ENCODE peak calls at places on chromosomes 3 and 15, in eight cellular contexts. One of them, this sample, is unnamed.

GRCh38 chr3:131819656-131820055 is 215.2 kb downstream of the CPNE4 start:
- DNase-seq in K562: no peak
- DNase-seq in body of pancreas: no peak
- DNase-seq in Peyer's patch: no peak
- DNase-seq in uterus: no peak
- DNase-seq in HepG2: no peak
- DNase-seq in ovary: no peak
- DNase-seq in IMR-90: no peak
- DNase-seq in this sample: no peak

GRCh38 chr3:114112696-114113095 is 56.2 kb downstream of the QTRT2 start:
- DNase-seq in K562: no peak
- DNase-seq in HepG2: no peak
- DNase-seq in Peyer's patch: no peak
- DNase-seq in body of pancreas: no peak
- DNase-seq in uterus: no peak
- DNase-seq in IMR-90: no peak
- DNase-seq in ovary: no peak
- DNase-seq in this sample: no peak

GRCh38 chr15:95262866-95263564 is 1031.7 kb downstream of the MCTP2 start:
- DNase-seq in body of pancreas: no peak
- DNase-seq in IMR-90: peak; percentile 88
- DNase-seq in ovary: no peak
- DNase-seq in uterus: no peak
- DNase-seq in Peyer's patch: no peak
- DNase-seq in HepG2: no peak
- DNase-seq in K562: no peak
- DNase-seq in this sample: no peak

GRCh38 chr3:116440196-116440595 is 5.1 kb downstream of the LSAMP start:
- DNase-seq in K562: no peak
- DNase-seq in body of pancreas: no peak
- DNase-seq in uterus: no peak
- DNase-seq in IMR-90: peak; percentile 94
- DNase-seq in Peyer's patch: no peak
- DNase-seq in ovary: no peak
- DNase-seq in HepG2: no peak
- DNase-seq in this sample: no peak

GRCh38 chr3:122959339-122959738 is 68.2 kb downstream of the SEMA5B start:
- DNase-seq in Peyer's patch: no peak
- DNase-seq in body of pancreas: no peak
- DNase-seq in HepG2: no peak
- DNase-seq in ovary: no peak
- DNase-seq in uterus: no peak
- DNase-seq in K562: no peak
- DNase-seq in IMR-90: no peak
- DNase-seq in this sample: no peak

GRCh38 chr3:73433681-73434080 is 191.1 kb downstream of the PDZRN3 start:
- DNase-seq in IMR-90: peak; percentile 30
- DNase-seq in body of pancreas: no peak
- DNase-seq in HepG2: no peak
- DNase-seq in Peyer's patch: no peak
- DNase-seq in uterus: no peak
- DNase-seq in ovary: no peak
- DNase-seq in K562: no peak
- DNase-seq in this sample: no peak

GRCh38 chr3:189038773-189039720 is 132.7 kb upstream of the TPRG1 start:
- DNase-seq in IMR-90: no peak
- DNase-seq in uterus: no peak
- DNase-seq in Peyer's patch: no peak
- DNase-seq in body of pancreas: no peak
- DNase-seq in HepG2: no peak
- DNase-seq in K562: no peak
- DNase-seq in ovary: no peak
- DNase-seq in this sample: no peak

GRCh38 chr3:114899186-114899931 is 247.7 kb downstream of the ZBTB20 start:
- DNase-seq in body of pancreas: peak; percentile 87
- DNase-seq in ovary: no peak
- DNase-seq in uterus: no peak
- DNase-seq in HepG2: peak; percentile 83
- DNase-seq in IMR-90: no peak
- DNase-seq in K562: no peak
- DNase-seq in Peyer's patch: no peak
- DNase-seq in this sample: no peak

GRCh38 chr3:197749315-197749600 is 425 bp upstream of the FYTTD1 start:
- DNase-seq in K562: peak; percentile 70
- DNase-seq in Peyer's patch: peak; percentile 75
- DNase-seq in HepG2: no peak
- DNase-seq in IMR-90: peak; percentile 76
- DNase-seq in body of pancreas: peak; percentile 62
- DNase-seq in ovary: no peak
- DNase-seq in uterus: no peak
- DNase-seq in this sample: peak; percentile 39

GRCh38 chr3:151895478-151895877 is 22.0 kb downstream of the SUCNR1 start:
- DNase-seq in ovary: no peak
- DNase-seq in Peyer's patch: no peak
- DNase-seq in K562: no peak
- DNase-seq in uterus: no peak
- DNase-seq in body of pancreas: no peak
- DNase-seq in HepG2: no peak
- DNase-seq in IMR-90: no peak
- DNase-seq in this sample: no peak

GRCh38 chr3:187957209-187957981 is 196.6 kb upstream of the LPP start:
- DNase-seq in uterus: no peak
- DNase-seq in IMR-90: no peak
- DNase-seq in HepG2: no peak
- DNase-seq in ovary: no peak
- DNase-seq in K562: no peak
- DNase-seq in body of pancreas: no peak
- DNase-seq in Peyer's patch: no peak
- DNase-seq in this sample: peak; percentile 30

GRCh38 chr3:46692566-46692983 is 904 bp downstream of the ALS2CL start:
- DNase-seq in ovary: peak; percentile 41
- DNase-seq in body of pancreas: peak; percentile 90
- DNase-seq in Peyer's patch: no peak
- DNase-seq in HepG2: no peak
- DNase-seq in IMR-90: no peak
- DNase-seq in K562: no peak
- DNase-seq in uterus: no peak
- DNase-seq in this sample: peak; percentile 83

GRCh38 chr15:72855791-72856190 is 72.2 kb upstream of the ADPGK start:
- DNase-seq in Peyer's patch: no peak
- DNase-seq in IMR-90: no peak
- DNase-seq in body of pancreas: no peak
- DNase-seq in ovary: no peak
- DNase-seq in K562: no peak
- DNase-seq in HepG2: no peak
- DNase-seq in uterus: no peak
- DNase-seq in this sample: no peak

GRCh38 chr3:159757341-159758060 is 231.1 kb upstream of the IL12A start:
- DNase-seq in body of pancreas: no peak
- DNase-seq in K562: no peak
- DNase-seq in HepG2: no peak
- DNase-seq in ovary: no peak
- DNase-seq in IMR-90: peak; percentile 55
- DNase-seq in Peyer's patch: no peak
- DNase-seq in uterus: no peak
- DNase-seq in this sample: no peak

GRCh38 chr15:40239671-40240618 is 1.1 kb downstream of the PAK6 start:
- DNase-seq in K562: peak; percentile 7
- DNase-seq in ovary: no peak
- DNase-seq in IMR-90: no peak
- DNase-seq in body of pancreas: no peak
- DNase-seq in Peyer's patch: peak; percentile 8
- DNase-seq in uterus: no peak
- DNase-seq in HepG2: no peak
- DNase-seq in this sample: peak; percentile 22

GRCh38 chr15:43361313-43361903 is 9.4 kb downstream of the ZSCAN29 start:
- DNase-seq in ovary: no peak
- DNase-seq in K562: no peak
- DNase-seq in HepG2: no peak
- DNase-seq in Peyer's patch: no peak
- DNase-seq in uterus: no peak
- DNase-seq in body of pancreas: no peak
- DNase-seq in IMR-90: no peak
- DNase-seq in this sample: no peak
- H3K9me3 ChIP-seq in ovary: peaks cover 21% of the 10 kb centered on the region
- H3K9me3 ChIP-seq in K562: peaks cover 22% of the 10 kb centered on the region
- H3K9me3 ChIP-seq in HepG2: no peaks in the 10 kb centered on the region
- H3K9me3 ChIP-seq in Peyer's patch: peaks cover 13% of the 10 kb centered on the region
- H3K9me3 ChIP-seq in uterus: peaks cover 41% of the 10 kb centered on the region
- H3K9me3 ChIP-seq in body of pancreas: peaks cover 32% of the 10 kb centered on the region
- H3K9me3 ChIP-seq in IMR-90: peaks cover 58% of the 10 kb centered on the region
- H3K9me3 ChIP-seq in this sample: peaks cover 27% of the 10 kb centered on the region

DNA sequence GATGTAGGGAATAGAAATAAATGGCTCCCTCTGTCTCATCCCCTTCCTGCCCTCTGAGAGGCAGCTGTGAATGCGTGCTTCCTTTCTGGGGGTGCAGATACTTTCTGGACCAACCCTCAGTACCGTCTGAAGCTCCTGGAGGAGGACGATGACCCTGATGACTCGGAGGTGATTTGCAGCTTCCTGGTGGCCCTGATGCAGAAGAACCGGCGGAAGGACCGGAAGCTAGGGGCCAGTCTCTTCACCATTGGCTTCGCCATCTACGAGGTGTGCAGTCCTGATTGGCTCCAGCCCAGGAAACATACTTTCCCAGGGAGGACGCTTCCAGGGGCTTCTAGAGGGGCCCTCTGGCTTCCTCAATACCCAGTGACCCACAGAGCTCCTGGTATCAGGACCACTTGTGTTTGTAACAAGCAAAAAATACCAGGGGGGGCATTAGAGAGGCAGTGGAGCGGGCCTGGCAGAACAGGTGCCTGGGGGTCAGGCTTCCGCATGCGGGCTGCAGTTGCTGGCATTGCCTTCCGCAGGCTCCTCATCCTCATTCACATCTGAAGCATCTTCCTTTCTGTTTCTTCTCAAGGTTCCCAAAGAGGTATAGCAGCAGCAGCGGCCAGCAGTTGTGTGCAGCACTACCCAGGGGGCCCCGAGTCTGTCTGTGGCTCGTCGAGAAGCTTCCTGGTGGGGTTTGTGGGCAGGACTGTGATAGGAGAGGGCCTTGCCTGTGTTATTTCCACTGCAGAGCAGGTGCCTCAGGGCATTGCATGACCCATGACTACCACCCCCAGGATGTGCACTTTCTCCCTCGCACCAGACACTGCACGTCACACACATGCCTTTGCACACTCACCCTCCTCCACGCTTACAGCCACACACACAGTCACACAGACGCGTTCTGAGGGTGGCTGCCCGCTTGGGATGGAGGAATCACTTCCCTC is 42.5 kb downstream of the CAPN3 start:
- DNase-seq in Peyer's patch: no peak
- DNase-seq in body of pancreas: no peak
- DNase-seq in HepG2: no peak
- DNase-seq in IMR-90: no peak
- DNase-seq in uterus: no peak
- DNase-seq in ovary: no peak
- DNase-seq in K562: peak; percentile 62
- DNase-seq in this sample: no peak
- TF ChIP-seq POLR2A in Peyer's patch: no peak
- TF ChIP-seq POLR2A in body of pancreas: no peak
- TF ChIP-seq POLR2A in HepG2: no peak
- TF ChIP-seq POLR2A in IMR-90: no peak
- TF ChIP-seq POLR2A in uterus: no peak
- TF ChIP-seq POLR2A in ovary: no peak
- TF ChIP-seq POLR2A in K562: no peak
- TF ChIP-seq POLR2A in this sample: no peak

DNA sequence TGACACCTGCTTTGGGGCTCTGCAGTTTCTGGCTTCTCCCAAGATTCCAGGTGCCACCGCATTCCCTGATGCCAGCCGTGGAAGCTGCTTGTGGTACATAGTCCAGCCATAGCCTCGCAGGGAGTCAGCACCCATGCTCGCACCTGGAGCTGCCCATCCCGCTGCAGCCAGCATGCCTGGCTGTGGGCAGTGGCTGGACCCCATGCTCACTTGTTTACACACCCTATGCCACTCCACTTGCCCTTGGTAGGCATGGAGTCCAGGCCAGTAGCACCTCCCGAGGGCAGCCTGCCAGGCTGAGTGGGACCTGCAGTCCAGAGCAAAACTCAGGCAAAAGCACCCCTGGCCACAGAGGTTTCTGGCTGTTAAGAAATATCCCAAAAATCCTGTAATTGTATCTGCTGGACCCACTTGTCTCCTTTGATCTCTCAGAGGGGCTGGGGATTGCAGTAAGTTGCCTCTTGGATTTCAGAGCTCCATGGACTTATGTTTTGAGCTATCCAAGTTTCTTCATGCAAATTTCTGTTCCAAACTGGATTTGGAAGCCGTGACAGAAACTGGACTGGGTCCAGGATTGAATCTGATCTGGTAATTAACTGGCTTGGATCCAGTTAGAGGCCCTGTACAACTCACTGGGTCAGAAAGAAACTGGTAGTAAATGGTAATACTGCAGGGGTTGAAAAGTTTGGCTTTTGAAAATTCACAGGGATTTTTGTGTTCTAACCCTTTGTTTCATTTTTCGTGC is 149.3 kb downstream of the FMN1 start:
- DNase-seq in HepG2: no peak
- DNase-seq in IMR-90: peak; percentile 37
- DNase-seq in K562: no peak
- DNase-seq in ovary: no peak
- DNase-seq in body of pancreas: peak; percentile 23
- DNase-seq in uterus: no peak
- DNase-seq in Peyer's patch: no peak
- DNase-seq in this sample: peak; percentile 48
- H3K9me3 ChIP-seq in HepG2: peaks cover 66% of the 10 kb centered on the region
- H3K9me3 ChIP-seq in IMR-90: peaks cover 6% of the 10 kb centered on the region
- H3K9me3 ChIP-seq in K562: no peaks in the 10 kb centered on the region
- H3K9me3 ChIP-seq in ovary: no peaks in the 10 kb centered on the region
- H3K9me3 ChIP-seq in body of pancreas: peaks cover 6% of the 10 kb centered on the region
- H3K9me3 ChIP-seq in uterus: no peaks in the 10 kb centered on the region
- H3K9me3 ChIP-seq in Peyer's patch: no peaks in the 10 kb centered on the region
- H3K9me3 ChIP-seq in this sample: peaks cover 9% of the 10 kb centered on the region

DNA sequence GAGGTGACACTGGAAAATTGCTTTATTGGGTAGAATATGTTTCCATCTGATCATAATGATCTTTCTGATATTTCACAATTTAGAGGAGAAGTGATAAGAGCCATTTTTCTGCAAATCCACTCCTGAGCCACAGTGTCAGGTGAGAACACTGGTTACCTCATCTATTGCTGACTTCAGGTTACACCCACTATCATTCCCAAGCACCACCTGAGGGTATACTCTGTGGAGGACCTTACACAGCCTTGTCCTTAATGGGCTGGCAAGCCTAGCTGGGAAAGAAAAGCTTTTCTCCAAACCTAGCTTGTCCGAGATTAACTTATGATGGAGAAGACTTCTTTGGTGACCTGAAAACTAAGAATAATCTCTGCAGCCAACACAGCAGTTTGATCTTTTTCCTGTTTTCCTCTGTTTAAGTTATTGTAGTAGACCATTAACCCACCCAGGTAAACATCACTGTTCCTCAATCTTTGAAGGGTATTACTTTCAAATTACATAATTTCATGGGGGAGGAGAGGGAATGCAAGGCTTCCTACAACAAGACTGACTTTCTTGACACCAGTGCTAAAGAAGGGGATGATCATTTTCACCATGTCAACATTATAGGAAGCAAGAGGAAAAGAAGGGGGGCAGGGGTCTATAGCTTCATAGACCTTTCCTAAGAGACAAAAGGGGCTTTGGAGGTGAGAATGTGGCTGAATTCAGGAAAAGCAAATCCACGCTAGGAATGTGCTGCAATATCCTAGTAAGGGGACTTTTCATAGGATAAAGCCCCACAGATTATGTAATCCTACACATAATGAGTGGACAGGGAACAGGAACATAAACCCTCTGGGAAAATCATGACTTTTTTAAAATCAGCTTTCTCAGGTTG is 1.7 kb downstream of the NCEH1 start:
- DNase-seq in K562: no peak
- DNase-seq in HepG2: no peak
- DNase-seq in body of pancreas: no peak
- DNase-seq in ovary: no peak
- DNase-seq in Peyer's patch: no peak
- DNase-seq in uterus: no peak
- DNase-seq in IMR-90: peak; percentile 12
- DNase-seq in this sample: no peak
- TF ChIP-seq POLR2A in K562: no peak
- TF ChIP-seq POLR2A in HepG2: no peak
- TF ChIP-seq POLR2A in body of pancreas: no peak
- TF ChIP-seq POLR2A in ovary: no peak
- TF ChIP-seq POLR2A in Peyer's patch: no peak
- TF ChIP-seq POLR2A in uterus: no peak
- TF ChIP-seq POLR2A in IMR-90: peak; percentile 19
- TF ChIP-seq POLR2A in this sample: no peak